ENCODE peak calls at places on chromosome 17, in eight cellular contexts. One of them, this sample, is unnamed.

GRCh38 chr17:38507436-38507835 is 79.2 kb downstream of the ARHGAP23 start:
- DNase-seq in HEK293T: no peak
- DNase-seq in heart left ventricle: no peak
- DNase-seq in Caki2: no peak
- DNase-seq in GF-D8: no peak
- DNase-seq in prostate gland: no peak
- DNase-seq in NCI-H1694 treated with DMSO at 0.1 percent for 48 hours: no peak
- DNase-seq in fibroblast of lung: no peak
- DNase-seq in this sample: no peak

GRCh38 chr17:10875411-10875810 is 37.5 kb upstream of the PIRT start:
- DNase-seq in HEK293T: peak; percentile 10
- DNase-seq in heart left ventricle: no peak
- DNase-seq in Caki2: peak; percentile 2
- DNase-seq in GF-D8: no peak
- DNase-seq in prostate gland: no peak
- DNase-seq in NCI-H1694 treated with DMSO at 0.1 percent for 48 hours: no peak
- DNase-seq in fibroblast of lung: no peak
- DNase-seq in this sample: no peak

GRCh38 chr17:18323007-18323406 is 7.9 kb downstream of the SMCR8 start:
- DNase-seq in HEK293T: no peak
- DNase-seq in heart left ventricle: no peak
- DNase-seq in Caki2: peak; percentile 14
- DNase-seq in GF-D8: no peak
- DNase-seq in prostate gland: no peak
- DNase-seq in NCI-H1694 treated with DMSO at 0.1 percent for 48 hours: no peak
- DNase-seq in fibroblast of lung: no peak
- DNase-seq in this sample: no peak

GRCh38 chr17:37488607-37489196 is 989 bp upstream of the DUSP14 start:
- DNase-seq in HEK293T: peak; percentile 19
- DNase-seq in heart left ventricle: peak; percentile 84
- DNase-seq in Caki2: peak; percentile 90
- DNase-seq in GF-D8: no peak
- DNase-seq in prostate gland: peak; percentile 91
- DNase-seq in NCI-H1694 treated with DMSO at 0.1 percent for 48 hours: no peak
- DNase-seq in fibroblast of lung: peak; percentile 94
- DNase-seq in this sample: peak; percentile 93

GRCh38 chr17:6995500-6996255 is at the start of gene ALOX12:
- DNase-seq in HEK293T: no peak
- DNase-seq in heart left ventricle: no peak
- DNase-seq in Caki2: no peak
- DNase-seq in GF-D8: no peak
- DNase-seq in prostate gland: peak; percentile 45
- DNase-seq in NCI-H1694 treated with DMSO at 0.1 percent for 48 hours: no peak
- DNase-seq in fibroblast of lung: no peak
- DNase-seq in this sample: peak; percentile 77

GRCh38 chr17:37541880-37542675 is 52.4 kb downstream of the DUSP14 start:
- DNase-seq in HEK293T: no peak
- DNase-seq in heart left ventricle: no peak
- DNase-seq in Caki2: no peak
- DNase-seq in GF-D8: no peak
- DNase-seq in prostate gland: no peak
- DNase-seq in NCI-H1694 treated with DMSO at 0.1 percent for 48 hours: no peak
- DNase-seq in fibroblast of lung: peak; percentile 80
- DNase-seq in this sample: no peak

GRCh38 chr17:70527364-70527888 is 358.1 kb downstream of the KCNJ2 start:
- DNase-seq in HEK293T: no peak
- DNase-seq in heart left ventricle: no peak
- DNase-seq in Caki2: no peak
- DNase-seq in GF-D8: peak; percentile 11
- DNase-seq in prostate gland: no peak
- DNase-seq in NCI-H1694 treated with DMSO at 0.1 percent for 48 hours: no peak
- DNase-seq in fibroblast of lung: no peak
- DNase-seq in this sample: no peak

GRCh38 chr17:74686761-74687160 is 26.0 kb downstream of the CD300LF start:
- DNase-seq in HEK293T: no peak
- DNase-seq in heart left ventricle: no peak
- DNase-seq in Caki2: no peak
- DNase-seq in GF-D8: peak; percentile 81
- DNase-seq in prostate gland: no peak
- DNase-seq in NCI-H1694 treated with DMSO at 0.1 percent for 48 hours: no peak
- DNase-seq in fibroblast of lung: no peak
- DNase-seq in this sample: no peak

GRCh38 chr17:32755045-32755805 is 121.7 kb downstream of the MYO1D start:
- DNase-seq in HEK293T: peak; percentile 24
- DNase-seq in heart left ventricle: no peak
- DNase-seq in Caki2: peak; percentile 54
- DNase-seq in GF-D8: peak; percentile 3
- DNase-seq in prostate gland: no peak
- DNase-seq in NCI-H1694 treated with DMSO at 0.1 percent for 48 hours: peak; percentile 93
- DNase-seq in fibroblast of lung: peak; percentile 86
- DNase-seq in this sample: no peak

GRCh38 chr17:5793157-5793556 is 208.8 kb upstream of the NLRP1 start:
- DNase-seq in HEK293T: no peak
- DNase-seq in heart left ventricle: no peak
- DNase-seq in Caki2: no peak
- DNase-seq in GF-D8: no peak
- DNase-seq in prostate gland: no peak
- DNase-seq in NCI-H1694 treated with DMSO at 0.1 percent for 48 hours: no peak
- DNase-seq in fibroblast of lung: no peak
- DNase-seq in this sample: no peak